ENCODE peak calls at places on chromosomes 7 and 10, in eight cellular contexts. N is neural progenitor cell, L is hepatocyte, Y is OCI-LY7, G is SK-N-SH, Z is GM23338, A is GM23248, O is HCT116. F is an unnamed sample.

GRCh38 chr10:124066744-124067714 is 26.4 kb downstream of the CHST15 start:
- DNase-seq in Y (peak), G (peak), N (peak), O (no peak), Z (peak), L (no peak), A (no peak), F (peak)

GRCh38 chr7:80412842-80413241 is 99.0 kb downstream of the GNAT3 start:
- DNase-seq in L (no peak), N (no peak), A (peak), Z (no peak), Y (no peak), O (no peak), G (no peak), F (no peak)

GRCh38 chr10:102231357-102232318 is 5.5 kb downstream of the ELOVL3 start:
- DNase-seq in O (peak), N (peak), L (peak), A (peak), Y (peak), Z (peak), G (peak), F (peak)

GRCh38 chr7:151115836-151116418 is 29.7 kb downstream of the AGAP3 start:
- DNase-seq in G (peak), N (no peak), Y (no peak), L (peak), O (peak), A (no peak), Z (peak), F (no peak)

GRCh38 chr7:108805808-108806397 is 236.2 kb downstream of the DNAJB9 start:
- DNase-seq in Z (peak), L (peak), Y (peak), G (peak), A (peak), O (peak), N (peak), F (peak)

GRCh38 chr10:60031664-60032063 is 125.3 kb upstream of the CCDC6 start:
- DNase-seq in G (no peak), A (peak), N (no peak), L (no peak), Y (no peak), Z (no peak), O (no peak), F (peak)

GRCh38 chr7:72028267-72028666 is 383.9 kb downstream of the CALN1 start:
- DNase-seq in Z (no peak), L (no peak), G (no peak), Y (no peak), A (no peak), O (no peak), N (no peak), F (no peak)

GRCh38 chr7:139695616-139696015 is 82.2 kb downstream of the HIPK2 start:
- DNase-seq in Z (no peak), Y (no peak), O (no peak), G (no peak), A (peak), L (no peak), N (no peak), F (no peak)

GRCh38 chr7:125462615-125463014 is 533.0 kb upstream of the POT1 start:
- DNase-seq in Y (no peak), L (no peak), Z (no peak), A (no peak), N (no peak), G (no peak), O (no peak), F (no peak)

GRCh38 chr10:84336406-84336805 is 8.0 kb downstream of the CCSER2 start:
- DNase-seq in Y (no peak), L (no peak), Z (peak), G (no peak), N (no peak), A (no peak), O (no peak), F (no peak)

GRCh38 chr10:84337199-84337598 is 8.8 kb downstream of the CCSER2 start:
- DNase-seq in O (no peak), L (no peak), N (no peak), G (no peak), Z (no peak), A (peak), Y (no peak), F (no peak)

GRCh38 chr10:84333864-84334451 is 5.6 kb downstream of the CCSER2 start:
- DNase-seq in G (no peak), N (no peak), Z (peak), L (no peak), Y (peak), A (peak), O (no peak), F (peak)

GRCh38 chr10:84334806-84335205 is 6.4 kb downstream of the CCSER2 start:
- DNase-seq in Z (peak), L (no peak), G (no peak), N (no peak), A (no peak), Y (no peak), O (no peak), F (no peak)

DNA sequence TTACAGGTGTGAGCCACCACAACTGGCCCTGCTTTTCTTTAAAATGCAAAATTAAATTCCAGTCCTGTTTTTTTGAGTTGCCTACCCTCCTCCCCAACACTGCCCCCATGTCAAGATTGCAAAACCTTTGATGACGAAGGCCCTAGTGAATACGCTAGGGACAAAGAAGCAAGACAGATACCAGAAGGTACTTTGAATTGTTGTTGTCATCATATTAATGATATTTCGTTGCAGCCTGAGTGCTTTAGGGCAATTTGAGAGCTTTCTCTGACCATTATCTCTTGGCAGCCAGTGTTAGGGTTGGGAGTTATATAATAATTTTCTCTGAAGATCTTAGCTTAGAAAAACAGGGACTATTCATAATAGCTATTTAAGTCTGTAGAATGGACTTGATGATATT is 7.1 kb downstream of the CCSER2 start:
- DNase-seq in L (no peak), N (no peak), Y (no peak), Z (no peak), O (no peak), G (peak), A (no peak), F (no peak)
- TF ChIP-seq EZH2phosphoT487 in L (no peak), N (no peak), Y (no peak), Z (no peak), O (no peak), G (no peak), A (no peak), F (no peak)

GRCh38 chr7:69177941-69178494 is 420.3 kb upstream of the AUTS2 start:
- DNase-seq in N (no peak), G (no peak), L (no peak), O (no peak), A (no peak), Z (no peak), Y (no peak), F (no peak)
- TF ChIP-seq EZH2phosphoT487 in N (no peak), G (no peak), L (no peak), O (no peak), A (no peak), Z (no peak), Y (no peak), F (no peak)

GRCh38 chr7:99452541-99452940 is 13.4 kb downstream of the ATP5MF start:
- DNase-seq in N (no peak), Y (no peak), G (peak), O (no peak), A (no peak), L (no peak), Z (no peak), F (no peak)

GRCh38 chr7:99446096-99446495 is 7.4 kb downstream of the CPSF4 start:
- DNase-seq in A (no peak), Y (no peak), L (no peak), G (no peak), N (no peak), O (no peak), Z (no peak), F (no peak)

GRCh38 chr7:99448855-99449254 is 10.1 kb downstream of the CPSF4 start:
- DNase-seq in N (no peak), L (no peak), O (no peak), A (no peak), G (no peak), Z (no peak), Y (no peak), F (no peak)

GRCh38 chr7:99451936-99452335 is 13.2 kb downstream of the CPSF4 start:
- DNase-seq in Z (no peak), N (no peak), Y (no peak), O (no peak), G (peak), A (no peak), L (no peak), F (no peak)

GRCh38 chr7:99447943-99448342 is 9.2 kb downstream of the CPSF4 start:
- DNase-seq in L (no peak), Y (no peak), G (no peak), A (no peak), N (no peak), Z (peak), O (no peak), F (peak)
- TF ChIP-seq EZH2phosphoT487 in L (no peak), Y (no peak), G (no peak), A (no peak), N (no peak), Z (no peak), O (no peak), F (no peak)

DNA sequence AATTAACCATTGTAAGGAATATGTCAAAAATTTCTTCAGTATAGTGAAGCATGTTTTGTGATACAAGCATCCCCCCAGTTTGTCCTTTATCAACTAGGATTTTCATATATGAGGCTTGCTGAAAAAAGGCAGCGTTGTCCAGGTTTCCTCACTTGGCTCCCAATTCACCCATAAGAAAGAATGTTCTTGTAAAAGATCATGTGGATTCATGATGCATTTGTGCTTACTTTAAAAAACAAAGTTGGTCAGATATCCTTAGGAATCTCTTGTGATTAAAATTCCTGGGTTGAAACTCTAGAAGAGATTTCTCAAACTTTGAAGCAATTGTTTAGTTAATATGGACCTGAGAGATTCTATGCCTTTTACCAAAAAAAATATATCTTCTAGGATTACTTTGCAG is 181.8 kb downstream of the KIAA1217 start:
- DNase-seq in L (no peak), Z (no peak), G (no peak), O (no peak), A (no peak), Y (no peak), N (no peak), F (no peak)
- TF ChIP-seq EZH2phosphoT487 in L (no peak), Z (no peak), G (no peak), O (no peak), A (no peak), Y (no peak), N (no peak), F (no peak)

F was measured in MM.1S.